ENCODE peak calls at places on chromosomes 1 and 21, in nine cellular contexts. Z, Q, W, L, T, N, Y, D and R are unnamed samples.
A peak's percentile ranks its signal among the peaks of the same experiment; 100 is the strongest.

GRCh38 chr1:31905681-31906080 is 32.5 kb downstream of the PTP4A2 start:
- DNase-seq in T (no peak), W (no peak), D (no peak), Q (no peak), N (no peak), Z (no peak), L (no peak), Y (no peak), R (no peak)

GRCh38 chr1:163084330-163084729 is 15.2 kb downstream of the RGS4 start:
- DNase-seq in Q (no peak), L (no peak), T (no peak), N (no peak), Y (no peak), W (no peak), Z (no peak), D (no peak), R (no peak)

GRCh38 chr1:193905288-193906085 is 719.1 kb upstream of the B3GALT2 start:
- DNase-seq in Y (no peak), N (no peak), Z (no peak), Q (no peak), D (no peak), T (no peak), W (no peak), L (no peak), R (no peak)

GRCh38 chr1:190169311-190170067 is 308.2 kb downstream of the BRINP3 start:
- DNase-seq in Z (peak; percentile 62), D (no peak), N (no peak), W (no peak), Q (no peak), Y (no peak), L (no peak), T (no peak), R (peak; percentile 82)

GRCh38 chr1:205595435-205595834 is 36.4 kb downstream of the ELK4 start:
- DNase-seq in T (no peak), L (no peak), Y (peak; percentile 17), W (no peak), D (peak; percentile 0), Q (no peak), N (no peak), Z (no peak), R (no peak)

GRCh38 chr1:192539450-192540132 is 36.0 kb upstream of the RGS1 start:
- DNase-seq in D (no peak), Y (no peak), Q (no peak), T (no peak), Z (peak; percentile 93), N (no peak), W (peak; percentile 78), L (no peak), R (peak; percentile 91)

GRCh38 chr1:201327687-201328240 is 44.5 kb downstream of the PKP1 start:
- DNase-seq in T (no peak), N (no peak), W (no peak), Y (no peak), Q (no peak), Z (no peak), D (no peak), L (no peak), R (no peak)

GRCh38 chr1:39944410-39944809 is 10.5 kb upstream of the MFSD2A start:
- DNase-seq in Z (no peak), Y (no peak), Q (no peak), N (no peak), L (no peak), W (no peak), D (no peak), T (no peak), R (no peak)

GRCh38 chr1:31514117-31514516 is 62.2 kb upstream of the TINAGL1 start:
- DNase-seq in Y (no peak), W (no peak), Q (no peak), L (no peak), T (no peak), Z (no peak), D (no peak), N (no peak), R (no peak)

GRCh38 chr21:35980821-35981220 is 79.5 kb downstream of the SETD4 start:
- DNase-seq in W (no peak), N (no peak), Z (no peak), Q (no peak), L (no peak), Y (no peak), T (no peak), D (no peak), R (no peak)

GRCh38 chr1:67004176-67004575 is 49.8 kb downstream of the SLC35D1 start:
- DNase-seq in D (no peak), W (no peak), T (no peak), N (no peak), L (no peak), Y (no peak), Z (no peak), Q (no peak), R (no peak)

GRCh38 chr1:197198911-197199310 is 52.4 kb upstream of the ASPM start:
- DNase-seq in Q (no peak), T (no peak), N (no peak), L (no peak), D (no peak), W (no peak), Y (no peak), Z (no peak), R (no peak)